ENCODE peak calls at places on chromosomes 11 and 22, in eight cellular contexts. P is fibroblast of the aortic adventitia, H is vagina, G is endodermal cell, J is AG09309, C is A549, R is NB4, O is nephron progenitor cell. V is an unnamed sample.

GRCh38 chr11:3840289-3840869 is 380 bp downstream of the RHOG start:
- DNase-seq in P (no peak), H (no peak), G (peak; percentile 64), J (no peak), C (no peak), R (peak; percentile 70), O (peak; percentile 80), V (no peak)

GRCh38 chr11:95487391-95487790 is 256.4 kb upstream of the SESN3 start:
- DNase-seq in P (peak; percentile 26), H (no peak), G (no peak), J (no peak), C (no peak), R (no peak), O (no peak), V (no peak)

GRCh38 chr22:23060612-23061400 is 9.5 kb upstream of the GNAZ start:
- DNase-seq in P (no peak), H (no peak), G (peak; percentile 28), J (no peak), C (no peak), R (no peak), O (no peak), V (no peak)

GRCh38 chr11:70491696-70492472 is 93.6 kb downstream of the CTTN start:
- DNase-seq in P (no peak), H (no peak), G (no peak), J (no peak), C (no peak), R (no peak), O (no peak), V (no peak)

GRCh38 chr22:26718905-26719304 is 61.5 kb downstream of the MIAT start:
- DNase-seq in P (peak; percentile 92), H (no peak), G (no peak), J (peak; percentile 84), C (peak; percentile 30), R (no peak), O (no peak), V (peak; percentile 77)

GRCh38 chr11:105937738-105938137 is 84.3 kb downstream of the MSANTD4 start:
- DNase-seq in P (no peak), H (no peak), G (no peak), J (no peak), C (no peak), R (no peak), O (no peak), V (no peak)

GRCh38 chr22:47806894-47807293 is 1044.4 kb downstream of the TBC1D22A start:
- DNase-seq in P (no peak), H (no peak), G (peak; percentile 14), J (no peak), C (no peak), R (no peak), O (no peak), V (no peak)

GRCh38 chr22:28812491-28812890 is 12.1 kb upstream of the XBP1 start:
- DNase-seq in P (no peak), H (no peak), G (no peak), J (no peak), C (no peak), R (no peak), O (no peak), V (no peak)

DNA sequence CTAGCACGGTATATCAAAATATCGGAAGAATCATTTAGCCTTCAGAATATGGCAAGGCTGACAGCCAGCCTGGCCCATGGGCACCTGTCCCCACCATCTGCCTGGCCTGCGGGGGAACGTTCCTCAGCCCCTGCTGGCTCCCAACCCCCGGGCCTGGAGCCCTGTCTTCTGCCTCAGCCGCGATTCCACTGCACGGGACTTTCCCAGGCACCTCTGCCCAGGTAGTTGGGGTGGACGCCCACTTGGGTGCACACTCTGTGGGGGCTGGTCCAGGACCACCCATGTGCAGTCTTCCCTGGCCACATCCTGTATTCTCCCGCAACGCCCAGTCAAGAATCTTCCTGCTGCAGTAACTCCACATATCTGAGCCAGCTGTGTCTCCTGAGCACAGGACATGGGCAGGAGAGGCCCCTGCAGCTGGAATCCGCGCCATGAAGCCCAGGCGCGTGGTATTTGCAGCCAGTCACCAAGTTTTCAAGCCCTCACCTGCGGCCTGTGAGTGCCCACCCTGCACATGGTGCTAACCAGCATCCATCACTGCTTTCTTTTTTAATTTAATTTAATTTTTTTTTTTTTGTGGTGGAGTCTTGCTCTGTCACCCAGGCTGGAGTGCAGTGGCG is 77.9 kb downstream of the KCNQ1 start:
- DNase-seq in P (no peak), H (no peak), G (peak; percentile 34), J (no peak), C (no peak), R (no peak), O (no peak), V (no peak)
- TF ChIP-seq CTCF in P (no peak), H (no peak), G (no peak), J (no peak), C (no peak), R (no peak), O (no peak), V (no peak)

GRCh38 chr11:132123449-132123848 is 753.0 kb downstream of the NTM start:
- DNase-seq in P (no peak), H (no peak), G (no peak), J (no peak), C (no peak), R (no peak), O (no peak), V (no peak)

GRCh38 chr11:132125855-132126841 is 755.7 kb downstream of the NTM start:
- DNase-seq in P (peak; percentile 51), H (no peak), G (peak; percentile 75), J (no peak), C (no peak), R (no peak), O (peak; percentile 33), V (no peak)

GRCh38 chr11:132126973-132127900 is 756.8 kb downstream of the NTM start:
- DNase-seq in P (peak; percentile 98), H (no peak), G (peak; percentile 78), J (peak; percentile 74), C (no peak), R (no peak), O (peak; percentile 20), V (peak; percentile 89)

GRCh38 chr11:132122701-132123100 is 752.3 kb downstream of the NTM start:
- DNase-seq in P (peak; percentile 26), H (no peak), G (no peak), J (no peak), C (no peak), R (no peak), O (no peak), V (no peak)

GRCh38 chr11:132123854-132124835 is 753.7 kb downstream of the NTM start:
- DNase-seq in P (no peak), H (no peak), G (peak; percentile 64), J (no peak), C (no peak), R (no peak), O (no peak), V (no peak)
- TF ChIP-seq CTCF in P (no peak), H (no peak), G (peak; percentile 64), J (peak; percentile 15), C (no peak), R (no peak), O (no peak), V (no peak)

GRCh38 chr11:61082931-61083531 is 19.3 kb upstream of the CD5 start:
- DNase-seq in P (no peak), H (no peak), G (no peak), J (no peak), C (no peak), R (no peak), O (no peak), V (no peak)
- TF ChIP-seq CTCF in P (no peak), H (no peak), G (no peak), J (no peak), C (no peak), R (no peak), O (no peak), V (no peak)

DNA sequence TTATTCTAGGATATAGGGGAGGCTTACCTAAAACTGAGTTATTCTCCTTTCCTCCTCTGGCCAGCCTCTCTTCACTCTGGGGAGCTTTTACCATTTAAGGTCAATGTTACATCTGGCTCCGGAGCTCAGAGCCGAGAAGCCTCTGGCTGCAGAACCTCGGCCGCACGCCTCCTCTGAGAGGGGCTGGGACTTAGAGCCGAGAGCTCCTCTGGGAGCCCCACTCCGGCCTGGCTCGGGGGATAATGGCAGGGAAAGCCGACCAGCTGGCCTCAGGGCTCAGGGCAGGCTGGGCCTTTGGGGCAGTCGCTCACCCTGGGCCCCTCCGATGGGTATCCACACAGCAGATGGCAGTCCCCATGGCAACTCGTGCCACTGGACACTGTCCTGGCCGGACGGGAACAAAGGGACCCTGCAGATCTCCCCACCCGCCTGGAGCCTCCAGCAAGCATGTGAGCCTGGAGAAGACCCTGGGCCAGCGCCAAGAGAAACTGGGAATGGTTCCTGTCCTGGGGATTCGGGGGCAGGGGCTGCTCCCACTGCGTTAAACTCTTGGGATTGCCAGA is at the start of gene IRAG1:
- DNase-seq in P (peak; percentile 70), H (no peak), G (no peak), J (no peak), C (no peak), R (no peak), O (peak; percentile 38), V (no peak)
- TF ChIP-seq CTCF in P (no peak), H (no peak), G (no peak), J (no peak), C (no peak), R (no peak), O (no peak), V (no peak)

GRCh38 chr11:125164422-125165110 is at the start of gene PKNOX2:
- DNase-seq in P (peak; percentile 84), H (no peak), G (peak; percentile 96), J (no peak), C (peak; percentile 47), R (peak; percentile 60), O (peak; percentile 93), V (no peak)
- TF ChIP-seq CTCF in P (peak; percentile 74), H (no peak), G (peak; percentile 78), J (peak; percentile 71), C (peak; percentile 43), R (peak; percentile 28), O (peak; percentile 53), V (peak; percentile 59)

GRCh38 chr11:18567081-18567480 is 21.5 kb downstream of the UEVLD start:
- DNase-seq in P (no peak), H (no peak), G (no peak), J (no peak), C (no peak), R (no peak), O (no peak), V (no peak)
- TF ChIP-seq CTCF in P (no peak), H (no peak), G (no peak), J (no peak), C (no peak), R (no peak), O (no peak), V (no peak)

DNA sequence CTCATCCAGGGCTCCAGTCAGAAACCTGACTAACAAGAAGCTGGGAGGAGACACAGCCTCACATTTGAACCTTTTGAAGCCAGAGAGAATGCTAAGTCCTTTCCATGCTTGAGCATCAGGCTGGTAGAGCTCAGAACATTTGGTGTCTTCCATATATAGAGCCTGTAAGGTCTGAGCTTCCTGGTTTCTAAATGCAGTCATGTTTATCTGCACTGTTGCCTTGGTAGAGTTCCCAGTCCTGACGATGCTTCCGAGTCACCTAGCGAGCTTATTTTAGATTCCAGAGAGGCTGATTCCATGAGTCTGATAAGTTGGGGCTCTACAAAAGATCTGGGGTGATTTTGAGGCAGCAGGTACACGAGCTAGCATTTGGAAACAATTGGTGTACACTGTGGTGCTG is 68.4 kb upstream of the SORL1 start:
- DNase-seq in P (no peak), H (no peak), G (no peak), J (no peak), C (no peak), R (no peak), O (no peak), V (no peak)
- TF ChIP-seq CTCF in P (no peak), H (no peak), G (no peak), J (no peak), C (no peak), R (no peak), O (no peak), V (no peak)